ENCODE peak calls at places on chromosome 19, in eight cellular contexts. Q is left lung; B is aorta; N is choroid plexus epithelial cell; T is CD4-positive, alpha-beta memory T cell; S is body of pancreas; L is SJCRH30; C is neuronal stem cell. W is an unnamed sample.

GRCh38 chr19:39843919-39844793 is 2.0 kb downstream of the FBL start:
- DNase-seq in C (no peak), N (peak; percentile 75), S (no peak), T (peak; percentile 45), L (peak; percentile 81), Q (no peak), B (no peak), W (no peak)

GRCh38 chr19:15292140-15292539 is 40.2 kb downstream of the BRD4 start:
- DNase-seq in L (no peak), N (no peak), T (no peak), C (no peak), Q (no peak), S (no peak), B (no peak), W (no peak)

GRCh38 chr19:49391581-49392399 is 3.7 kb downstream of the KASH5 start:
- DNase-seq in Q (peak; percentile 90), C (peak; percentile 70), N (peak; percentile 84), S (peak; percentile 86), B (peak; percentile 91), L (peak; percentile 87), T (peak; percentile 77), W (peak; percentile 63)

GRCh38 chr19:48925240-48925843 is 8.2 kb upstream of the DHDH start:
- DNase-seq in L (no peak), B (no peak), T (no peak), C (no peak), N (peak; percentile 13), Q (no peak), S (no peak), W (no peak)

GRCh38 chr19:44756089-44756562 is 7.6 kb downstream of the BCL3 start:
- DNase-seq in L (no peak), Q (no peak), C (no peak), T (no peak), N (no peak), S (peak; percentile 44), B (no peak), W (no peak)

GRCh38 chr19:18629166-18630088 is 7.4 kb upstream of the KLHL26 start:
- DNase-seq in T (no peak), S (peak; percentile 39), L (no peak), Q (no peak), B (no peak), N (peak; percentile 46), C (no peak), W (no peak)

GRCh38 chr19:43467730-43468129 is 2.3 kb upstream of the LYPD3 start:
- DNase-seq in L (no peak), N (peak; percentile 74), Q (no peak), T (no peak), C (no peak), B (no peak), S (no peak), W (no peak)

GRCh38 chr19:18029617-18030338 is 21.8 kb downstream of the ARRDC2 start:
- DNase-seq in B (no peak), L (peak; percentile 50), C (no peak), N (no peak), S (peak; percentile 71), Q (no peak), T (no peak), W (no peak)

GRCh38 chr19:41936416-41936850 is 8.2 kb upstream of the ERFL start:
- DNase-seq in Q (no peak), T (no peak), S (no peak), L (no peak), C (no peak), B (no peak), N (no peak), W (no peak)

GRCh38 chr19:39413269-39413902 is 917 bp downstream of the PLEKHG2 start:
- DNase-seq in Q (peak; percentile 86), T (no peak), B (peak; percentile 93), C (no peak), S (no peak), L (peak; percentile 85), N (peak; percentile 50), W (no peak)

GRCh38 chr19:1649706-1650626 is 2.4 kb downstream of the TCF3 start:
- DNase-seq in L (no peak), N (no peak), B (no peak), T (no peak), C (no peak), Q (peak; percentile 54), S (no peak), W (no peak)

GRCh38 chr19:49801966-49802661 is 11.0 kb downstream of the FUZ start:
- DNase-seq in S (peak; percentile 83), C (peak; percentile 76), Q (no peak), L (peak; percentile 55), B (peak; percentile 96), N (peak; percentile 93), T (no peak), W (no peak)

GRCh38 chr19:15871570-15871969 is 26.3 kb downstream of the CYP4F2 start:
- DNase-seq in Q (no peak), N (no peak), B (no peak), T (peak; percentile 1), L (no peak), S (peak; percentile 25), C (no peak), W (no peak)

GRCh38 chr19:54448774-54449700 is at the start of gene LENG8:
- DNase-seq in B (peak; percentile 99), T (peak; percentile 99), N (peak; percentile 99), C (peak; percentile 96), L (peak; percentile 96), Q (peak; percentile 97), S (peak; percentile 86), W (peak; percentile 96)

GRCh38 chr19:49461656-49462055 is 8.6 kb downstream of the ALDH16A1 start:
- DNase-seq in L (no peak), T (no peak), S (no peak), N (no peak), C (no peak), B (no peak), Q (no peak), W (no peak)

GRCh38 chr19:3482507-3483225 is 575 bp downstream of the SMIM44 start:
- DNase-seq in L (no peak), N (no peak), T (no peak), C (no peak), S (peak; percentile 26), Q (peak; percentile 80), B (no peak), W (no peak)
- H3K4me3 ChIP-seq in L (peak overlapping the region; percentile 17), N (no peak overlapping the region), T (no peak overlapping the region), C (no peak overlapping the region), S (no peak overlapping the region), Q (no peak overlapping the region), B (no peak overlapping the region), W (no peak overlapping the region)

GRCh38 chr19:11479470-11480080 is 1.3 kb downstream of the ELAVL3 start:
- DNase-seq in B (no peak), C (peak; percentile 50), Q (peak; percentile 80), N (peak; percentile 15), S (peak; percentile 27), T (peak; percentile 16), L (no peak), W (no peak)

GRCh38 chr19:11480081-11480926 is 542 bp downstream of the ELAVL3 start:
- DNase-seq in Q (peak; percentile 76), B (no peak), C (no peak), N (no peak), T (no peak), S (no peak), L (no peak), W (no peak)

GRCh38 chr19:11479090-11479469 is 1.8 kb downstream of the ELAVL3 start:
- DNase-seq in B (no peak), Q (no peak), L (no peak), N (no peak), C (no peak), T (no peak), S (no peak), W (no peak)

GRCh38 chr19:11475861-11476260 is 5.0 kb downstream of the ELAVL3 start:
- DNase-seq in T (no peak), N (no peak), B (no peak), S (peak; percentile 22), L (no peak), C (no peak), Q (no peak), W (no peak)

DNA sequence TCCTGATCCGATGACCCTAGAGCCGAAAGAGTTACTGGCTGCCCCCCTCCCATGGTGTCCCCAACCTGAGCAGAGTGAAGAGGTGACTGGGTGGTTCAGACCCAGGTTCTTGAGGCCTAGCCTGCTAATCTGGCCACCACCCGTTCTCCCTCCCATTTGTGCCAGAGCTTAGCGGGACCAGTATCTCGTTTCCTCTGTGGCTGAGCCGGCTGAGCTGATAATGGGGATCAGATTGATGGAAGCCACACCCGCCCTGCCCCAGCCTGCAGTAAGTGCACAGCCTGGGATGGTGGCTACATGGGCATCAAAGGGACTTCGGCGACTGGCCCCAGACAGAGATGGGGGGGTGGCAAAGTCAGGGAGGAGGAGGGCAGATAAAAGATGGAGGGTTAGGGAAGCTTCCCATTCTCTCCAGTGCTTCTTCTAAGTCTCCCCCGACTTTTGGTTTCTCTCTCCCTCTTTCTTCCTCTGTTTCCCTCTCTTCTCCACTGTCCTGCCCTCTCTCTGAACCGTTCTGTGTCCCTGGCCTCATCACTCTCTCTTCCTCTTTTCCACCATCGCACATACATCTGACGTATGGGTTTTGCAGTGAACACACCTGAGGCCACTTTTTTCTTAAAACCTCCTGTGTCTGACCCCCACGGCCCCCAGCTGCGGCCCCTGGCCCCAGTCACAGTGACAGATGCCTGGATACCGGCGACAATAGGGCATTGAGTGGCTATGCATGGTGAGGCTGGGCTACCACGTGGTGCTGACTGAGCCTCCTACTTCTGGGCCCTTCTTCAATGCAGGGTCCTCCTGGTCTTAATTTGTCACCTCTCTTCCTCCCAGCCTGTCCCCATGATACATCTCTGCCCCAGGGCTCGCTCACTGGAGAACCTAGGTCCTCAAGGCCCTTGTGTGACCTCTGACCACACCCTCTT is 2.4 kb downstream of the ELAVL3 start:
- DNase-seq in C (no peak), T (no peak), N (no peak), L (no peak), Q (no peak), S (no peak), B (no peak), W (no peak)
- H3K4me3 ChIP-seq in C (peak overlapping the region; percentile 15), T (no peak overlapping the region), N (no peak overlapping the region), L (no peak overlapping the region), Q (no peak overlapping the region), S (no peak overlapping the region), B (no peak overlapping the region), W (no peak overlapping the region)

GRCh38 chr19:46812898-46813569 is 24.6 kb upstream of the SLC1A5 start:
- DNase-seq in B (peak; percentile 86), T (no peak), S (peak; percentile 21), N (no peak), C (no peak), L (no peak), Q (peak; percentile 79), W (no peak)

GRCh38 chr19:46809534-46810272 is 21.3 kb upstream of the SLC1A5 start:
- DNase-seq in T (no peak), Q (no peak), L (no peak), N (no peak), S (no peak), B (no peak), C (no peak), W (no peak)

GRCh38 chr19:46818812-46819211 is 30.4 kb upstream of the SLC1A5 start:
- DNase-seq in B (no peak), Q (no peak), S (no peak), L (peak; percentile 62), N (peak; percentile 54), T (no peak), C (no peak), W (no peak)

GRCh38 chr19:46815833-46816627 is 27.6 kb upstream of the SLC1A5 start:
- DNase-seq in B (no peak), S (no peak), N (no peak), C (no peak), Q (no peak), L (no peak), T (no peak), W (no peak)

GRCh38 chr19:46813570-46814358 is 25.4 kb upstream of the SLC1A5 start:
- DNase-seq in N (peak; percentile 93), B (peak; percentile 93), L (peak; percentile 40), Q (peak; percentile 84), C (no peak), T (no peak), S (peak; percentile 83), W (no peak)
- H3K4me3 ChIP-seq in N (no peak overlapping the region), B (no peak overlapping the region), L (no peak overlapping the region), Q (no peak overlapping the region), C (no peak overlapping the region), T (no peak overlapping the region), S (no peak overlapping the region), W (no peak overlapping the region)

GRCh38 chr19:7829162-7829520 is 877 bp upstream of the EVI5L start:
- DNase-seq in Q (no peak), B (no peak), S (no peak), L (no peak), C (no peak), T (no peak), N (no peak), W (no peak)
- H3K4me3 ChIP-seq in Q (no peak overlapping the region), B (no peak overlapping the region), S (no peak overlapping the region), L (peak overlapping the region; percentile 62), C (peak overlapping the region; percentile 72), T (peak overlapping the region; percentile 37), N (peak overlapping the region; percentile 39), W (peak overlapping the region; percentile 48)

W was measured in effector memory CD4-positive, alpha-beta T cell.